ENCODE peak calls at places on chromosomes 11 and 22, in nine cellular contexts. A is activated B cell treated with CpG ODN at 0.5 μM for 24 hours; Z is pancreas; S is left lung; Q is naive thymus-derived CD8-positive, alpha-beta T cell; W is HepG2; K is stimulated activated naive B cell treated with anti-CD40 and anti-IgM and Interleukin-4, amounts not matched to agents 10 μg/mL and 1 μg/mL and 100 μg/mL, for 72 hours; X is sciatic nerve; O is activated CD4-positive, alpha-beta T cell treated with anti-CD3 and anti-CD28 coated beads for 36 hours. R is an unnamed sample.

GRCh38 chr11:119318240-119319135 is 1.6 kb upstream of the MCAM start:
- ATAC-seq in A (peak; percentile 9), Z (no peak), S (no peak), Q (peak; percentile 6), W (peak; percentile 34), K (no peak), X (no peak), O (peak; percentile 6), R (peak; percentile 64)

GRCh38 chr11:1839924-1840779 is 1.4 kb downstream of the TNNI2 start:
- ATAC-seq in A (peak; percentile 72), Z (no peak), S (peak; percentile 48), Q (no peak), W (no peak), K (peak; percentile 79), X (peak; percentile 7), O (no peak), R (no peak)

GRCh38 chr11:73229321-73230275 is 11.5 kb downstream of the P2RY2 start:
- ATAC-seq in A (no peak), Z (no peak), S (no peak), Q (no peak), W (no peak), K (no peak), X (peak; percentile 27), O (no peak), R (no peak)

GRCh38 chr11:35953081-35953480 is 9.2 kb downstream of the LDLRAD3 start:
- ATAC-seq in A (no peak), Z (no peak), S (no peak), Q (no peak), W (no peak), K (no peak), X (no peak), O (no peak), R (no peak)

GRCh38 chr11:48049036-48049435 is 68.7 kb downstream of the PTPRJ start:
- ATAC-seq in A (no peak), Z (no peak), S (no peak), Q (no peak), W (no peak), K (no peak), X (no peak), O (no peak), R (no peak)

GRCh38 chr11:123318623-123319022 is 111.4 kb upstream of the GRAMD1B start:
- ATAC-seq in A (no peak), Z (no peak), S (no peak), Q (no peak), W (no peak), K (no peak), X (no peak), O (no peak), R (no peak)

GRCh38 chr11:35012467-35013191 is 96.2 kb downstream of the PDHX start:
- ATAC-seq in A (peak; percentile 81), Z (no peak), S (no peak), Q (peak; percentile 87), W (no peak), K (peak; percentile 95), X (no peak), O (peak; percentile 70), R (peak; percentile 74)

GRCh38 chr22:22745225-22746060 is 101.0 kb downstream of the GGTLC2 start:
- ATAC-seq in A (peak; percentile 52), Z (no peak), S (peak; percentile 73), Q (peak; percentile 51), W (peak; percentile 88), K (peak; percentile 75), X (peak; percentile 38), O (peak; percentile 66), R (peak; percentile 40)

GRCh38 chr11:130700092-130700491 is 216.2 kb downstream of the SNX19 start:
- ATAC-seq in A (no peak), Z (no peak), S (no peak), Q (no peak), W (no peak), K (no peak), X (no peak), O (no peak), R (no peak)

GRCh38 chr11:128493570-128493965 is 93.8 kb downstream of the ETS1 start:
- ATAC-seq in A (no peak), Z (no peak), S (no peak), Q (no peak), W (no peak), K (no peak), X (no peak), O (no peak), R (no peak)

GRCh38 chr11:19200410-19201201 is 1.2 kb downstream of the CSRP3 start:
- ATAC-seq in A (no peak), Z (no peak), S (peak; percentile 86), Q (no peak), W (no peak), K (no peak), X (peak; percentile 50), O (no peak), R (no peak)

GRCh38 chr11:93468286-93468685 is 74.9 kb downstream of the SMCO4 start:
- ATAC-seq in A (no peak), Z (peak; percentile 77), S (no peak), Q (no peak), W (no peak), K (no peak), X (no peak), O (no peak), R (no peak)

GRCh38 chr11:113133071-113133470 is 171.9 kb downstream of the NCAM1 start:
- ATAC-seq in A (no peak), Z (no peak), S (no peak), Q (no peak), W (no peak), K (no peak), X (no peak), O (no peak), R (no peak)

GRCh38 chr22:25153961-25154685 is 45.5 kb upstream of the CRYBB3 start:
- ATAC-seq in A (no peak), Z (peak; percentile 78), S (peak; percentile 98), Q (no peak), W (peak; percentile 92), K (no peak), X (peak; percentile 92), O (no peak), R (no peak)

GRCh38 chr11:124068711-124069110 is 27.6 kb upstream of the OR10G7 start:
- ATAC-seq in A (no peak), Z (no peak), S (no peak), Q (no peak), W (no peak), K (no peak), X (no peak), O (no peak), R (no peak)

GRCh38 chr11:103536335-103536722 is 427.1 kb downstream of the DYNC2H1 start:
- ATAC-seq in A (no peak), Z (no peak), S (no peak), Q (no peak), W (no peak), K (no peak), X (peak; percentile 63), O (no peak), R (no peak)

GRCh38 chr11:14980854-14981253 is 8.7 kb upstream of the CALCA start:
- ATAC-seq in A (no peak), Z (no peak), S (no peak), Q (no peak), W (no peak), K (no peak), X (no peak), O (no peak), R (no peak)

GRCh38 chr11:727281-727701 is 20.0 kb upstream of the TALDO1 start:
- ATAC-seq in A (no peak), Z (no peak), S (no peak), Q (no peak), W (no peak), K (no peak), X (peak; percentile 4), O (no peak), R (no peak)

GRCh38 chr22:47176573-47177333 is 414.3 kb downstream of the TBC1D22A start:
- ATAC-seq in A (no peak), Z (no peak), S (no peak), Q (no peak), W (no peak), K (no peak), X (no peak), O (no peak), R (no peak)

GRCh38 chr11:28026634-28027290 is 81.2 kb downstream of the KIF18A start:
- ATAC-seq in A (peak; percentile 40), Z (no peak), S (no peak), Q (no peak), W (no peak), K (peak; percentile 42), X (no peak), O (no peak), R (no peak)

GRCh38 chr11:86802601-86803051 is 2.3 kb downstream of the PRSS23 start:
- ATAC-seq in A (no peak), Z (peak; percentile 36), S (peak; percentile 55), Q (no peak), W (peak; percentile 74), K (peak; percentile 57), X (no peak), O (peak; percentile 34), R (peak; percentile 61)

GRCh38 chr22:21646608-21647590 is 4.8 kb downstream of the SDF2L1 start:
- ATAC-seq in A (peak; percentile 28), Z (no peak), S (peak; percentile 43), Q (peak; percentile 22), W (peak; percentile 8), K (peak; percentile 37), X (peak; percentile 39), O (peak; percentile 22), R (peak; percentile 11)

GRCh38 chr22:47294222-47294532 is 531.7 kb downstream of the TBC1D22A start:
- ATAC-seq in A (no peak), Z (no peak), S (no peak), Q (no peak), W (no peak), K (no peak), X (no peak), O (no peak), R (no peak)

GRCh38 chr11:96073536-96073935 is 149.6 kb upstream of the MTMR2 start:
- ATAC-seq in A (no peak), Z (peak; percentile 71), S (no peak), Q (no peak), W (no peak), K (peak; percentile 17), X (no peak), O (no peak), R (no peak)

GRCh38 chr11:35980646-35981402 is 37.0 kb downstream of the LDLRAD3 start:
- ATAC-seq in A (no peak), Z (no peak), S (no peak), Q (no peak), W (no peak), K (no peak), X (peak; percentile 78), O (no peak), R (no peak)

R was measured in activated T-helper 17 cell treated with anti-CD3 and anti-CD28 coated beads, Interleukin-2, amount 50 U/mL, for 72 hours.